ENCODE peak calls at places on chromosomes 12 and 14, in six cellular contexts. G is activated CD8-positive, alpha-beta memory T cell treated with anti-CD3 and anti-CD28 coated beads, Interleukin-2, amount 50 U/mL, for 4 hours; T is amniotic epithelial cell; P is iPS-NIHi11; D is stimulated activated CD8-positive, alpha-beta memory T cell treated with anti-CD3 and anti-CD28 coated beads, Interleukin-15, amount 100 ng/mL, for 24 hours; Q is effector CD4-positive, alpha-beta T cell. K is an unnamed sample.

GRCh38 chr12:65832217-65832616 is 7.9 kb downstream of the HMGA2 start:
- DNase-seq in D (no peak), T (peak; percentile 61), P (no peak), Q (no peak), G (no peak), K (peak; percentile 59)

GRCh38 chr14:20682435-20683124 is 1.8 kb upstream of the RNASE4 start:
- DNase-seq in T (peak; percentile 92), D (peak; percentile 41), P (peak; percentile 69), G (peak; percentile 72), Q (peak; percentile 71), K (peak; percentile 96)

GRCh38 chr14:61388173-61388975 is 67.0 kb downstream of the PRKCH start:
- DNase-seq in D (no peak), P (no peak), T (peak; percentile 5), Q (peak; percentile 17), G (peak; percentile 33), K (peak; percentile 20)

GRCh38 chr12:108838194-108839010 is 19.0 kb downstream of the SSH1 start:
- DNase-seq in Q (peak; percentile 31), G (peak; percentile 59), D (peak; percentile 33), P (peak; percentile 78), T (peak; percentile 100), K (peak; percentile 100)

GRCh38 chr12:113310489-113310888 is 24.4 kb downstream of the SLC8B1 start:
- DNase-seq in Q (no peak), G (no peak), T (peak; percentile 45), D (no peak), P (no peak), K (peak; percentile 42)

GRCh38 chr12:55935742-55936151 is 4.8 kb downstream of the DGKA start:
- DNase-seq in D (no peak), Q (no peak), P (no peak), T (no peak), G (peak; percentile 50), K (peak; percentile 11)

GRCh38 chr12:101743724-101744472 is 4.6 kb upstream of the SYCP3 start:
- DNase-seq in G (no peak), P (no peak), Q (no peak), D (no peak), T (no peak), K (no peak)

GRCh38 chr14:86915416-86915815 is 1077.6 kb downstream of the GALC start:
- DNase-seq in Q (no peak), D (no peak), T (no peak), G (no peak), P (no peak), K (peak; percentile 32)

GRCh38 chr12:126447346-126447745 is 1382.1 kb downstream of the AACS start:
- DNase-seq in G (no peak), T (no peak), Q (no peak), P (no peak), D (no peak), K (no peak)

GRCh38 chr12:68899251-68899771 is 33.7 kb downstream of the CPM start:
- DNase-seq in Q (no peak), T (peak; percentile 90), P (no peak), G (no peak), D (no peak), K (peak; percentile 93)

GRCh38 chr14:78316711-78317110 is 146.5 kb downstream of the NRXN3 start:
- DNase-seq in D (no peak), P (no peak), G (no peak), Q (no peak), T (no peak), K (no peak)

GRCh38 chr14:68523994-68524725 is 268.7 kb downstream of the ZFP36L1 start:
- DNase-seq in Q (no peak), D (no peak), P (no peak), G (no peak), T (peak; percentile 64), K (no peak)

GRCh38 chr12:117967043-117967442 is 1.7 kb downstream of the KSR2 start:
- DNase-seq in P (no peak), G (no peak), D (no peak), T (no peak), Q (no peak), K (no peak)

GRCh38 chr14:96252323-96253052 is 3.5 kb upstream of the BDKRB1 start:
- DNase-seq in T (peak; percentile 77), P (no peak), G (no peak), D (no peak), Q (no peak), K (no peak)